ENCODE peak calls at places on chromosomes 11 and 22, in eight cellular contexts. K is suprapubic skin; T is GM06990; J is epithelial cell of proximal tubule; G is CD8-positive, alpha-beta T cell; V is GM10248; B is sigmoid colon; S is pancreas. M is an unnamed sample.

GRCh38 chr11:31803813-31804438 is 7.2 kb downstream of the PAX6 start:
- DNase-seq in T (no peak), S (no peak), K (no peak), B (no peak), G (no peak), J (no peak), V (peak; percentile 16), M (peak; percentile 45)

GRCh38 chr22:22745225-22746060 is 101.0 kb downstream of the GGTLC2 start:
- DNase-seq in S (no peak), J (no peak), T (peak; percentile 12), V (peak; percentile 54), B (no peak), G (peak; percentile 54), K (no peak), M (peak; percentile 46)

GRCh38 chr11:23875407-23875950 is 621.4 kb upstream of the LUZP2 start:
- DNase-seq in T (no peak), J (no peak), K (no peak), G (no peak), V (no peak), B (no peak), S (no peak), M (no peak)

GRCh38 chr11:112694813-112695212 is 266.4 kb upstream of the NCAM1 start:
- DNase-seq in V (no peak), B (no peak), G (no peak), J (no peak), S (no peak), K (no peak), T (no peak), M (no peak)

GRCh38 chr11:125154380-125155099 is 10.0 kb upstream of the PKNOX2 start:
- DNase-seq in J (no peak), S (no peak), B (no peak), V (no peak), G (no peak), K (no peak), T (no peak), M (no peak)

GRCh38 chr11:96155627-96156378 is 187.2 kb downstream of the MAML2 start:
- DNase-seq in S (peak; percentile 54), G (no peak), J (peak; percentile 95), V (peak; percentile 55), K (peak; percentile 81), T (peak; percentile 77), B (peak; percentile 91), M (peak; percentile 66)

GRCh38 chr11:115208808-115209259 is 295.4 kb downstream of the CADM1 start:
- DNase-seq in K (no peak), T (no peak), B (no peak), V (no peak), S (no peak), G (no peak), J (no peak), M (no peak)

GRCh38 chr22:48929276-48929790 is 898.3 kb downstream of the BRD1 start:
- DNase-seq in S (no peak), K (no peak), J (no peak), T (no peak), G (no peak), V (no peak), B (peak; percentile 36), M (no peak)

GRCh38 chr11:119373917-119374631 is 7.4 kb downstream of the USP2 start:
- DNase-seq in S (peak; percentile 67), B (no peak), J (no peak), K (no peak), V (peak; percentile 63), G (no peak), T (no peak), M (peak; percentile 67)

GRCh38 chr11:69297225-69297925 is 3.4 kb downstream of the MYEOV start:
- DNase-seq in K (peak; percentile 95), J (peak; percentile 89), B (peak; percentile 93), G (peak; percentile 82), V (peak; percentile 87), S (peak; percentile 79), T (peak; percentile 99), M (peak; percentile 85)

GRCh38 chr22:25998118-25998775 is 171.0 kb upstream of the SEZ6L start:
- DNase-seq in J (no peak), K (no peak), T (no peak), S (no peak), B (no peak), G (no peak), V (no peak), M (no peak)

GRCh38 chr22:32839776-32840571 is 38.5 kb downstream of the TIMP3 start:
- DNase-seq in G (no peak), T (no peak), S (no peak), B (no peak), V (no peak), K (no peak), J (no peak), M (no peak)

GRCh38 chr11:58199271-58199670 is 4.7 kb downstream of the OR1S2 start:
- DNase-seq in J (no peak), K (no peak), V (no peak), B (no peak), S (no peak), T (no peak), G (no peak), M (no peak)

GRCh38 chr11:66068923-66069714 is 953 bp upstream of the PACS1 start:
- DNase-seq in B (no peak), G (peak; percentile 43), K (no peak), T (peak; percentile 45), S (peak; percentile 67), V (peak; percentile 64), J (peak; percentile 42), M (peak; percentile 74)

GRCh38 chr11:67441082-67441683 is 2.1 kb downstream of the CORO1B start:
- DNase-seq in V (no peak), G (no peak), T (no peak), S (no peak), K (no peak), J (no peak), B (no peak), M (no peak)

GRCh38 chr11:67441731-67442401 is 1.4 kb downstream of the CORO1B start:
- DNase-seq in V (no peak), S (no peak), T (no peak), B (no peak), J (no peak), K (no peak), G (no peak), M (no peak)

GRCh38 chr11:67440229-67441081 is 2.8 kb downstream of the CORO1B start:
- DNase-seq in B (no peak), J (no peak), V (no peak), K (no peak), S (no peak), G (no peak), T (no peak), M (no peak)

GRCh38 chr11:67438121-67438902 is 830 bp upstream of the PTPRCAP start:
- DNase-seq in B (no peak), T (peak; percentile 75), V (peak; percentile 66), S (no peak), J (no peak), G (peak; percentile 78), K (no peak), M (peak; percentile 63)

GRCh38 chr11:67439321-67440228 is 2.1 kb upstream of the PTPRCAP start:
- DNase-seq in V (no peak), G (peak; percentile 32), K (no peak), J (no peak), S (no peak), T (no peak), B (no peak), M (no peak)
- TF ChIP-seq CTCF in V (peak; percentile 43), G (no peak), K (no peak), J (peak; percentile 47), S (no peak), T (peak; percentile 43), B (no peak), M (peak; percentile 4)

GRCh38 chr11:77529685-77530084 is 55.8 kb upstream of the PAK1 start:
- DNase-seq in T (no peak), K (no peak), G (no peak), J (no peak), S (no peak), V (no peak), B (no peak), M (no peak)
- TF ChIP-seq CTCF in T (no peak), K (no peak), G (no peak), J (no peak), S (no peak), V (no peak), B (no peak), M (no peak)

GRCh38 chr11:72695354-72695753 is 21.1 kb upstream of the PDE2A start:
- DNase-seq in S (no peak), V (no peak), T (no peak), B (no peak), J (no peak), K (no peak), G (no peak), M (no peak)

GRCh38 chr11:72696866-72697428 is 22.7 kb upstream of the PDE2A start:
- DNase-seq in V (no peak), S (no peak), K (peak; percentile 90), G (no peak), T (no peak), B (peak; percentile 81), J (no peak), M (no peak)

GRCh38 chr11:72697814-72698213 is 23.6 kb upstream of the PDE2A start:
- DNase-seq in S (no peak), B (no peak), V (no peak), K (no peak), J (no peak), T (no peak), G (no peak), M (no peak)

GRCh38 chr11:72692498-72693237 is 18.4 kb upstream of the PDE2A start:
- DNase-seq in G (no peak), J (no peak), B (no peak), K (no peak), S (no peak), T (no peak), V (no peak), M (no peak)

DNA sequence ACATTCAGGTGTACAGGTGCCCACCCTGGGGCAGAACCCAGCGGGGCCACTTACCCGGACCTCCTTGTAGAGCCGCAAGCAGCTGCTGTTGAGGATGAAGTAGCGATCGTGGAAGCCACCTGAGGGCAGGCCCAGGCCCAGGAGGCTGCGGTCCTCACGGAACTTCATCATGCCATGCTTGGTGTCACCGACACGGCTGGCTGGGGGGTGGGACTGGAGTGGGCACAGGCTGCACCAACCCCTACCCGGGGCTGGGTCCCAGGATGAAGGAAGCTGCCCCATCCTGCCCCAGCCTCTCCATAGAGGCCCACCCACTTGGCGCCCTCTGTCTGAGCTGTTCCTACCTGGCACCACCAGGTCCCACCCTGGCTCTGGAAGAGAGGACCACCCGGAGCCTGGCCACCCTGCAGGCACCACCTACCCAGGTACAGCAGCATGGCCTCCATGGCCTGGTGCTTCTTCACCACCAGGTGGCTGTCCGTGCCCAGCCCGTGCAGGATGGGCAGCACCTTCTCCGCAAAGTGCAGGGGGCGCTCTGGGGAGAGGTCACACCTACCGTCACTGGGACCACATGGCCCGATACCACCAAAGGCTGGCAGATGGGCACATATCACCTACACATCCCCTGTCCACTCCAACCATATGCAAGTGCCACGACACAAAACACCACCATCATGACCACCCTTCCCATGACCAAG is 19.2 kb upstream of the PDE2A start:
- DNase-seq in S (no peak), K (no peak), V (no peak), J (no peak), G (no peak), B (no peak), T (no peak), M (no peak)
- TF ChIP-seq CTCF in S (no peak), K (no peak), V (no peak), J (peak; percentile 20), G (no peak), B (no peak), T (no peak), M (no peak)

DNA sequence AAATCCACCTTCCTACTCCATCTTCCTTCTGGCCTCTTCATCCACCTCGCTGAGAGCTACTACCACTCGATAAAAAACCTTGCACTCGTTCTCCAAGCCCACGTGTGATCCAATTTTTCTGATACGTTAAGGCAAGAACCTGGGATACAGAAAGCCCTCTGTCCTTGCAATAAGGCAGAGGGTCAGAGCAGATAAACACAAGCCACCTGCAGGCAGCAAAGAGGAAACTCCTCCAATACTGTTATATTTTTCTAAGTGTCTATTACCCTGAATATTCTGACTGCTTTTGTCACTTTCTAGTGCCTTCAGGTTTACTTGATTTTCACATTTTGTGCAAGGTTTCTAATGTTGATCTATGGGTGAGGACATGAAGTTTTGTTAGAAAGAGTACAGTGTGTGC is 26.6 kb downstream of the TRIM5 start:
- DNase-seq in G (no peak), B (no peak), J (no peak), V (no peak), S (no peak), K (no peak), T (no peak), M (no peak)
- TF ChIP-seq CTCF in G (no peak), B (no peak), J (no peak), V (no peak), S (no peak), K (no peak), T (no peak), M (no peak)

M was measured in GM20000.